ENCODE peak calls at places on chromosomes 1 and 21, in five cellular contexts. H, Q, A, O and Y are unnamed samples.

GRCh38 chr1:238107322-238107721 is 216.6 kb upstream of the ZP4 start:
- DNase-seq in H (no peak), Q (no peak), A (no peak), O (peak; percentile 1), Y (no peak)

GRCh38 chr1:203088441-203088840 is 2.6 kb upstream of the MYOG start:
- DNase-seq in H (no peak), Q (no peak), A (no peak), O (no peak), Y (no peak)

GRCh38 chr1:248739580-248740205 is 15.9 kb downstream of the LYPD8 start:
- DNase-seq in H (no peak), Q (no peak), A (no peak), O (no peak), Y (no peak)

GRCh38 chr1:111821121-111821745 is 65.5 kb downstream of the DDX20 start:
- DNase-seq in H (no peak), Q (no peak), A (no peak), O (no peak), Y (no peak)

GRCh38 chr1:41728403-41729202 is 190.1 kb downstream of the HIVEP3 start:
- DNase-seq in H (no peak), Q (no peak), A (no peak), O (no peak), Y (peak; percentile 53)

GRCh38 chr1:85058311-85058710 is 10.0 kb upstream of the MCOLN3 start:
- DNase-seq in H (no peak), Q (no peak), A (no peak), O (no peak), Y (peak; percentile 53)

GRCh38 chr1:237895630-237896029 is 4.9 kb upstream of the ZP4 start:
- DNase-seq in H (no peak), Q (no peak), A (no peak), O (no peak), Y (no peak)

GRCh38 chr1:78577257-78578100 is 42.8 kb upstream of the IFI44L start:
- DNase-seq in H (no peak), Q (no peak), A (no peak), O (no peak), Y (peak; percentile 80)

GRCh38 chr1:185912504-185912903 is 178.3 kb downstream of the HMCN1 start:
- DNase-seq in H (no peak), Q (no peak), A (no peak), O (no peak), Y (no peak)

GRCh38 chr1:211335507-211336157 is 9.0 kb downstream of the TRAF5 start:
- DNase-seq in H (no peak), Q (no peak), A (no peak), O (no peak), Y (no peak)

GRCh38 chr1:113811888-113812660 is at the start of gene RSBN1:
- DNase-seq in H (peak; percentile 97), Q (peak; percentile 84), A (peak; percentile 97), O (peak; percentile 100), Y (peak; percentile 99)

GRCh38 chr1:31701137-31701736 is 2.6 kb downstream of the COL16A1 start:
- DNase-seq in H (peak; percentile 97), Q (peak; percentile 77), A (peak; percentile 91), O (peak; percentile 96), Y (peak; percentile 96)

GRCh38 chr1:208737922-208738321 is 493.7 kb upstream of the PLXNA2 start:
- DNase-seq in H (no peak), Q (no peak), A (no peak), O (no peak), Y (no peak)

GRCh38 chr1:3070654-3071506 is 1.9 kb downstream of the PRDM16 start:
- DNase-seq in H (no peak), Q (no peak), A (no peak), O (peak; percentile 48), Y (no peak)

GRCh38 chr1:62428351-62428750 is 8.5 kb upstream of the USP1 start:
- DNase-seq in H (no peak), Q (no peak), A (no peak), O (no peak), Y (no peak)

GRCh38 chr1:58524353-58524945 is 22.1 kb downstream of the OMA1 start:
- DNase-seq in H (no peak), Q (no peak), A (no peak), O (peak; percentile 50), Y (peak; percentile 81)

GRCh38 chr1:172549621-172550280 is 16.8 kb downstream of the SUCO start:
- DNase-seq in H (no peak), Q (no peak), A (no peak), O (peak; percentile 16), Y (no peak)

GRCh38 chr1:90835661-90836344 is 118.7 kb upstream of the BARHL2 start:
- DNase-seq in H (no peak), Q (no peak), A (no peak), O (no peak), Y (no peak)
- H3K4me3 ChIP-seq in H (peak overlapping the region; percentile 15), Q (no peak overlapping the region), A (peak overlapping the region; percentile 61), O (peak overlapping the region; percentile 72), Y (peak overlapping the region; percentile 26)

DNA sequence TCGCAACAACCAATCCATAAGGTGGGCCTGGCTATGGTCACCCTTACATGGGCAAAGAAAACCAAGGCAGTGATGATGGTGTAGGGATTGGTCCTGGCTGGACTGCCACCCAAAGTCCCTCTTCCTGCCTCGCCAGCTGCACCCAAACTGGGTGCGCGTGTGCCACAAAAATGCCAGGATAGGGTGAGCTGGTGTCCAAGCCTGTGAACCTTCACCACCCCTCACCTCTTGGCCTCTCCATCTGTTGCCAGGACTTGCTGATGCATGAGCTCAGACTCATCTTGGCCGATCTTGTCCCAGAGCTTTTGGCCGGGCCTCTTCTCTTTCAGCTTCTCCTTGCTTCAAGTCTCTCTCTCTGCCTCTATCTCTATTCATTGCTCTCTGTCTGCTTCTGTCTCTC is 41.8 kb downstream of the FOXD2 start:
- DNase-seq in H (no peak), Q (no peak), A (no peak), O (no peak), Y (no peak)
- H3K4me3 ChIP-seq in H (no peak overlapping the region), Q (no peak overlapping the region), A (no peak overlapping the region), O (no peak overlapping the region), Y (no peak overlapping the region)

GRCh38 chr1:81823082-81823481 is 22.3 kb downstream of the ADGRL2 start:
- DNase-seq in H (no peak), Q (no peak), A (no peak), O (no peak), Y (no peak)
- H3K4me3 ChIP-seq in H (no peak overlapping the region), Q (no peak overlapping the region), A (no peak overlapping the region), O (no peak overlapping the region), Y (no peak overlapping the region)

GRCh38 chr1:157097692-157098091 is 1.9 kb downstream of the ETV3L start:
- DNase-seq in H (no peak), Q (no peak), A (no peak), O (no peak), Y (no peak)

GRCh38 chr1:157096881-157097280 is 2.7 kb downstream of the ETV3L start:
- DNase-seq in H (no peak), Q (no peak), A (no peak), O (no peak), Y (no peak)

GRCh38 chr1:157099633-157100009 is at the start of gene ETV3L:
- DNase-seq in H (no peak), Q (no peak), A (no peak), O (no peak), Y (no peak)

GRCh38 chr1:157101196-157101595 is 1.6 kb upstream of the ETV3L start:
- DNase-seq in H (no peak), Q (no peak), A (no peak), O (no peak), Y (no peak)

DNA sequence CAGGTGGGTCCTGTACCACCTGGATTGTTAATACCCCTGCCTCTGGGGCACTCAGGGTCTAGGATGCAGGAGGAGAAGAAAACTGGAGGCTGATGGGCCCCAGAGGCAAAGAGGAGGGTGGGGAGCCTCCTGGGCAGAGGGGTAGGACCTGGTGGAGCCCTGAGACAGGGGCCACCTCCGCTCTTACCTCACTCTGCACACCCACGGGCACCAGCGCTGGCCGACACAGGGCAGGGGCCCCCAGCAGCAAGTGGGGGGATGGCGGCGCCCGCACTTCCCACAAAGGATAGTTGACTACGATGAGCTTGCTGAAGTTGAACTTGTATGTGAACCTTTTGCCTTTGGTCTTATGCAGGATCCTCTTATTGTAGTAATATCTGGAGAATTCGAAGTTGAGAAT is 1.1 kb downstream of the ETV3L start:
- DNase-seq in H (no peak), Q (no peak), A (no peak), O (no peak), Y (no peak)
- H3K4me3 ChIP-seq in H (no peak overlapping the region), Q (no peak overlapping the region), A (no peak overlapping the region), O (no peak overlapping the region), Y (no peak overlapping the region)

DNA sequence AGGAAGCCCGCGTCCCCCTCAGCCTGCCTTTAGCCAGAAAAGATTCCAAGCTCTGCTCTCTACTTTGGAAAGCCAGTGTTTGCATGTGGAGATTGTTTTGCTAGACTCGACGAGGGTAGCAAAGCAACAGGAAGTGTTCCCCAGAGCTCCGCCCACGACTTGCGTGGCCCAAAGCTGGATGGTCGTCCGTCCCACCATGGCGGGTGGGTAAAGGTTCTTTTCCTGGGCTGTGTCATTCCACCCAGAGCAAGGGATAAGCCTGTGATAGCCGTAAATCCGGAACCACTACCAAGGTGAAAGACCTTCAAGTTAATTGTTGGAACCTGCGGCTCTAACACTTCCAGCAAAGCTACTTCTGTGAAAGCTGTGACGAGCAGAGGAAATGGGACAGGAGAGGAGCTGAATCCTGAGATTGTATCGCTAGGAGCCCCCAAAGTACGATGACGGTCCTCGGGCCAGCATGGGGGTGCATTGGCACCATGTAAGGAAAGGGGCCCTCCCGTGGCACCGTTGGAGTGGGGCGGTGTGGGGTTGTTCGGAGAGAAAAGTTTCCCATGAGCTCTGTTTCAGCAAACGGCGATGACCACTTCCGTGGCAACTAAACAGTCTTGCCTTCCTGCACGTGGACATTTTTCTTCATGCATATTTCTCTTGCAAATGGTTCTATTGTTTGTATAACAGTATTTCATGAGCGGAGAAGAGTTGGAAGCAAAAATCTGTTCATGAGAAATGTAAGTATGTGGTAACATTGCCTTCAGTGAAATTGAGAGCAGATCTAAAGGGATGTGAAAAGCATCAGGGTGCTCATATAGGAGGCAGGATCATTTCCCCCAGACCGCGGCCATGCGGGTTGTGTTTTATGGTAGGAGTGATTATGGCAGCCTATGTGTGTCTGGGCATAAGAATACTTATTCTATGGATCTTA is 8.3 kb downstream of the MX2 start:
- DNase-seq in H (no peak), Q (no peak), A (no peak), O (no peak), Y (no peak)
- H3K4me3 ChIP-seq in H (no peak overlapping the region), Q (peak overlapping the region; percentile 70), A (peak overlapping the region; percentile 73), O (no peak overlapping the region), Y (no peak overlapping the region)

DNA sequence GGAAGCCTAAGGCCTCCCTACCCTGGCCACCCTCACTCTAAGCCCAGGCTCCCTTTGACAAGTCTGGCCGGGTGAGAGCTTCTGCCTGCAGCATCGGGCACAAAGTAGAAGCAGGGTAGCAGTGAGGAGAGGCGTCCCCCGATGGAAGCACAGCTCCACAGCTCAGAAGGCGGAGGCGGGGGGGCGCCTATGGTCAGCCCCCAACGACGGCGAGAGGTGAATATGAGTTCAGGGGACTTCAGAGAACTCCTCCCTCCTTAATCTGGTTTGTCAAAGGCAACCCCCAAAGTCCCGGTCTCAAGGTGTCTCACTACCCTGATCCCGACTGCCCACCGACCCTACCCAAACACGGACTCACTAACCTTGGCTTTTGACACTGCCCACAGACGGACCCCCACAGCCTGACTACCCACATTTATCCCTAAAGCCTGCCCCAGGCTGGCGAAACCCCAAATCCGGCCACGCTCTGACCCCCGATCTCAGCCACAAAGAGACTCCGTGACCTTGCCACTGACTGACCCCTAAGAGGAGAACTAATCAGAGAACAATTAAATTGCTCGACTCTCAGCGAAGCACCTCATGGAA is 5.3 kb downstream of the ID3 start:
- DNase-seq in H (no peak), Q (no peak), A (no peak), O (no peak), Y (no peak)
- H3K4me3 ChIP-seq in H (peak overlapping the region; percentile 34), Q (peak overlapping the region; percentile 43), A (peak overlapping the region; percentile 93), O (peak overlapping the region; percentile 64), Y (peak overlapping the region; percentile 46)